ENCODE peak calls at places on chromosomes 16 and 17, in six cellular contexts. One of them, this sample, is unnamed.
A peak's percentile ranks its signal among the peaks of the same experiment; 100 is the strongest.

GRCh38 chr17:38751144-38751802 is 1.3 kb upstream of the PSMB3 start:
- DNase-seq in astrocyte of the spinal cord: peak; percentile 60
- DNase-seq in neuronal stem cell: peak; percentile 53
- DNase-seq in mucosa of descending colon: no peak
- DNase-seq in AG04450: no peak
- DNase-seq in dorsolateral prefrontal cortex: no peak
- DNase-seq in this sample: no peak

GRCh38 chr17:56933868-56934267 is 20.0 kb upstream of the TRIM25 start:
- DNase-seq in astrocyte of the spinal cord: no peak
- DNase-seq in neuronal stem cell: no peak
- DNase-seq in mucosa of descending colon: no peak
- DNase-seq in AG04450: no peak
- DNase-seq in dorsolateral prefrontal cortex: no peak
- DNase-seq in this sample: no peak

GRCh38 chr17:37131670-37132620 is 183.2 kb downstream of the AATF start:
- DNase-seq in astrocyte of the spinal cord: no peak
- DNase-seq in neuronal stem cell: no peak
- DNase-seq in mucosa of descending colon: no peak
- DNase-seq in AG04450: no peak
- DNase-seq in dorsolateral prefrontal cortex: no peak
- DNase-seq in this sample: no peak

GRCh38 chr17:81891303-81891552 is 158 bp downstream of the ALYREF start:
- DNase-seq in astrocyte of the spinal cord: no peak
- DNase-seq in neuronal stem cell: no peak
- DNase-seq in mucosa of descending colon: no peak
- DNase-seq in AG04450: no peak
- DNase-seq in dorsolateral prefrontal cortex: no peak
- DNase-seq in this sample: no peak

GRCh38 chr17:17751489-17751995 is 70.3 kb downstream of the RAI1 start:
- DNase-seq in astrocyte of the spinal cord: no peak
- DNase-seq in neuronal stem cell: no peak
- DNase-seq in mucosa of descending colon: no peak
- DNase-seq in AG04450: no peak
- DNase-seq in dorsolateral prefrontal cortex: no peak
- DNase-seq in this sample: no peak

GRCh38 chr16:10114411-10114810 is 67.8 kb downstream of the GRIN2A start:
- DNase-seq in astrocyte of the spinal cord: peak; percentile 31
- DNase-seq in neuronal stem cell: no peak
- DNase-seq in mucosa of descending colon: no peak
- DNase-seq in AG04450: no peak
- DNase-seq in dorsolateral prefrontal cortex: no peak
- DNase-seq in this sample: peak; percentile 23

GRCh38 chr17:49015924-49016774 is 19.0 kb downstream of the IGF2BP1 start:
- DNase-seq in astrocyte of the spinal cord: no peak
- DNase-seq in neuronal stem cell: no peak
- DNase-seq in mucosa of descending colon: no peak
- DNase-seq in AG04450: no peak
- DNase-seq in dorsolateral prefrontal cortex: no peak
- DNase-seq in this sample: no peak

GRCh38 chr16:31093132-31093703 is 1.4 kb downstream of the VKORC1 start:
- DNase-seq in astrocyte of the spinal cord: peak; percentile 32
- DNase-seq in neuronal stem cell: peak; percentile 33
- DNase-seq in mucosa of descending colon: no peak
- DNase-seq in AG04450: no peak
- DNase-seq in dorsolateral prefrontal cortex: no peak
- DNase-seq in this sample: no peak

GRCh38 chr17:7632492-7632894 is 2.6 kb downstream of the SHBG start:
- DNase-seq in astrocyte of the spinal cord: peak; percentile 39
- DNase-seq in neuronal stem cell: no peak
- DNase-seq in mucosa of descending colon: no peak
- DNase-seq in AG04450: no peak
- DNase-seq in dorsolateral prefrontal cortex: no peak
- DNase-seq in this sample: no peak

GRCh38 chr17:67525239-67526135 is 148.4 kb downstream of the PITPNC1 start:
- DNase-seq in astrocyte of the spinal cord: no peak
- DNase-seq in neuronal stem cell: no peak
- DNase-seq in mucosa of descending colon: no peak
- DNase-seq in AG04450: no peak
- DNase-seq in dorsolateral prefrontal cortex: no peak
- DNase-seq in this sample: no peak

GRCh38 chr16:50744911-50745310 is 3.0 kb downstream of the CYLD start:
- DNase-seq in astrocyte of the spinal cord: no peak
- DNase-seq in neuronal stem cell: no peak
- DNase-seq in mucosa of descending colon: no peak
- DNase-seq in AG04450: no peak
- DNase-seq in dorsolateral prefrontal cortex: no peak
- DNase-seq in this sample: no peak

GRCh38 chr16:50778284-50779163 is 36.6 kb downstream of the CYLD start:
- DNase-seq in astrocyte of the spinal cord: no peak
- DNase-seq in neuronal stem cell: no peak
- DNase-seq in mucosa of descending colon: no peak
- DNase-seq in AG04450: no peak
- DNase-seq in dorsolateral prefrontal cortex: no peak
- DNase-seq in this sample: no peak

GRCh38 chr16:75908718-75909117 is 182.4 kb upstream of the CPHXL start:
- DNase-seq in astrocyte of the spinal cord: no peak
- DNase-seq in neuronal stem cell: no peak
- DNase-seq in mucosa of descending colon: no peak
- DNase-seq in AG04450: no peak
- DNase-seq in dorsolateral prefrontal cortex: no peak
- DNase-seq in this sample: no peak

GRCh38 chr16:75911896-75912295 is 185.6 kb upstream of the CPHXL start:
- DNase-seq in astrocyte of the spinal cord: no peak
- DNase-seq in neuronal stem cell: no peak
- DNase-seq in mucosa of descending colon: no peak
- DNase-seq in AG04450: no peak
- DNase-seq in dorsolateral prefrontal cortex: no peak
- DNase-seq in this sample: no peak

GRCh38 chr16:75908301-75908700 is 182.0 kb upstream of the CPHXL start:
- DNase-seq in astrocyte of the spinal cord: no peak
- DNase-seq in neuronal stem cell: no peak
- DNase-seq in mucosa of descending colon: no peak
- DNase-seq in AG04450: no peak
- DNase-seq in dorsolateral prefrontal cortex: no peak
- DNase-seq in this sample: no peak

DNA sequence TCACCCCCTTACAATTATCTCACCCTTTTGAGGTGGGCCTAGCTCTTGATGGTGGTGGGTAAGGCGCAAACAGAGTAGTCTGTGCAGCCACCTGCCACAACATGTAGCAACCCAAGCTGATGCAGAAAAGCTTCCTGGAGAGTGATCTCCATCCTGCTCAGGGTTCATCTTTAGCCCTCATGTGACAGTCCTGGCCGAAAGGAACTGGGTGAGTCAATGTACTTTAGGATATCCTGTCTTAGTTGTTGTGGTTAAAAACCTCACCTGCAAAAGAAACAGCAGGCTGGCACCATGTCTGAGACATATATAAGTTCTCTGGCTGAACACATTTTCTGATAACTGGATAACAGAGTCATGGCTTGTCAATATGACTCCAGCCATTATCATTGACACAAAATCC is 183.5 kb upstream of the CPHXL start:
- DNase-seq in astrocyte of the spinal cord: no peak
- DNase-seq in neuronal stem cell: no peak
- DNase-seq in mucosa of descending colon: no peak
- DNase-seq in AG04450: no peak
- DNase-seq in dorsolateral prefrontal cortex: no peak
- DNase-seq in this sample: no peak
- H3K4me3 ChIP-seq in astrocyte of the spinal cord: no peak overlapping the region
- H3K4me3 ChIP-seq in neuronal stem cell: no peak overlapping the region
- H3K4me3 ChIP-seq in mucosa of descending colon: no peak overlapping the region
- H3K4me3 ChIP-seq in AG04450: no peak overlapping the region
- H3K4me3 ChIP-seq in dorsolateral prefrontal cortex: no peak overlapping the region
- H3K4me3 ChIP-seq in this sample: no peak overlapping the region

GRCh38 chr17:72466606-72467005 is 345.8 kb downstream of the SOX9 start:
- DNase-seq in astrocyte of the spinal cord: no peak
- DNase-seq in neuronal stem cell: no peak
- DNase-seq in mucosa of descending colon: no peak
- DNase-seq in AG04450: no peak
- DNase-seq in dorsolateral prefrontal cortex: no peak
- DNase-seq in this sample: no peak

GRCh38 chr17:72470338-72471133 is 349.7 kb downstream of the SOX9 start:
- DNase-seq in astrocyte of the spinal cord: no peak
- DNase-seq in neuronal stem cell: no peak
- DNase-seq in mucosa of descending colon: no peak
- DNase-seq in AG04450: no peak
- DNase-seq in dorsolateral prefrontal cortex: no peak
- DNase-seq in this sample: no peak

GRCh38 chr17:72465191-72466024 is 344.6 kb downstream of the SOX9 start:
- DNase-seq in astrocyte of the spinal cord: peak; percentile 87
- DNase-seq in neuronal stem cell: no peak
- DNase-seq in mucosa of descending colon: peak; percentile 73
- DNase-seq in AG04450: peak; percentile 54
- DNase-seq in dorsolateral prefrontal cortex: no peak
- DNase-seq in this sample: peak; percentile 96

GRCh38 chr17:72466199-72466598 is 345.4 kb downstream of the SOX9 start:
- DNase-seq in astrocyte of the spinal cord: peak; percentile 68
- DNase-seq in neuronal stem cell: no peak
- DNase-seq in mucosa of descending colon: no peak
- DNase-seq in AG04450: no peak
- DNase-seq in dorsolateral prefrontal cortex: no peak
- DNase-seq in this sample: peak; percentile 90

GRCh38 chr17:72467841-72468653 is 347.2 kb downstream of the SOX9 start:
- DNase-seq in astrocyte of the spinal cord: no peak
- DNase-seq in neuronal stem cell: no peak
- DNase-seq in mucosa of descending colon: peak; percentile 83
- DNase-seq in AG04450: no peak
- DNase-seq in dorsolateral prefrontal cortex: no peak
- DNase-seq in this sample: no peak
- H3K4me3 ChIP-seq in astrocyte of the spinal cord: no peak overlapping the region
- H3K4me3 ChIP-seq in neuronal stem cell: no peak overlapping the region
- H3K4me3 ChIP-seq in mucosa of descending colon: no peak overlapping the region
- H3K4me3 ChIP-seq in AG04450: no peak overlapping the region
- H3K4me3 ChIP-seq in dorsolateral prefrontal cortex: no peak overlapping the region
- H3K4me3 ChIP-seq in this sample: no peak overlapping the region

GRCh38 chr16:72561-73537 is at the start of gene RHBDF1:
- DNase-seq in astrocyte of the spinal cord: no peak
- DNase-seq in neuronal stem cell: peak; percentile 66
- DNase-seq in mucosa of descending colon: peak; percentile 82
- DNase-seq in AG04450: no peak
- DNase-seq in dorsolateral prefrontal cortex: no peak
- DNase-seq in this sample: no peak
- H3K4me3 ChIP-seq in astrocyte of the spinal cord: peak within 1 kb of the TSS; percentile 65
- H3K4me3 ChIP-seq in neuronal stem cell: peak within 1 kb of the TSS; percentile 70
- H3K4me3 ChIP-seq in mucosa of descending colon: peak within 1 kb of the TSS; percentile 33
- H3K4me3 ChIP-seq in AG04450: peak within 1 kb of the TSS; percentile 89
- H3K4me3 ChIP-seq in dorsolateral prefrontal cortex: peak within 1 kb of the TSS; percentile 65
- H3K4me3 ChIP-seq in this sample: peak within 1 kb of the TSS; percentile 58

GRCh38 chr17:15303851-15304250 is 37.5 kb downstream of the TEKT3 start:
- DNase-seq in astrocyte of the spinal cord: no peak
- DNase-seq in neuronal stem cell: no peak
- DNase-seq in mucosa of descending colon: no peak
- DNase-seq in AG04450: no peak
- DNase-seq in dorsolateral prefrontal cortex: no peak
- DNase-seq in this sample: no peak

GRCh38 chr17:15307686-15308085 is 33.7 kb downstream of the TEKT3 start:
- DNase-seq in astrocyte of the spinal cord: no peak
- DNase-seq in neuronal stem cell: no peak
- DNase-seq in mucosa of descending colon: no peak
- DNase-seq in AG04450: peak; percentile 89
- DNase-seq in dorsolateral prefrontal cortex: no peak
- DNase-seq in this sample: no peak

GRCh38 chr17:15308758-15309157 is 32.6 kb downstream of the TEKT3 start:
- DNase-seq in astrocyte of the spinal cord: no peak
- DNase-seq in neuronal stem cell: no peak
- DNase-seq in mucosa of descending colon: no peak
- DNase-seq in AG04450: no peak
- DNase-seq in dorsolateral prefrontal cortex: no peak
- DNase-seq in this sample: no peak

GRCh38 chr17:15309236-15309635 is 32.2 kb downstream of the TEKT3 start:
- DNase-seq in astrocyte of the spinal cord: no peak
- DNase-seq in neuronal stem cell: no peak
- DNase-seq in mucosa of descending colon: no peak
- DNase-seq in AG04450: no peak
- DNase-seq in dorsolateral prefrontal cortex: no peak
- DNase-seq in this sample: no peak

GRCh38 chr17:15306406-15306970 is 34.9 kb downstream of the TEKT3 start:
- DNase-seq in astrocyte of the spinal cord: no peak
- DNase-seq in neuronal stem cell: no peak
- DNase-seq in mucosa of descending colon: no peak
- DNase-seq in AG04450: no peak
- DNase-seq in dorsolateral prefrontal cortex: no peak
- DNase-seq in this sample: no peak
- H3K4me3 ChIP-seq in astrocyte of the spinal cord: no peak overlapping the region
- H3K4me3 ChIP-seq in neuronal stem cell: no peak overlapping the region
- H3K4me3 ChIP-seq in mucosa of descending colon: no peak overlapping the region
- H3K4me3 ChIP-seq in AG04450: peak overlapping the region; percentile 11
- H3K4me3 ChIP-seq in dorsolateral prefrontal cortex: peak overlapping the region; percentile 30
- H3K4me3 ChIP-seq in this sample: no peak overlapping the region

DNA sequence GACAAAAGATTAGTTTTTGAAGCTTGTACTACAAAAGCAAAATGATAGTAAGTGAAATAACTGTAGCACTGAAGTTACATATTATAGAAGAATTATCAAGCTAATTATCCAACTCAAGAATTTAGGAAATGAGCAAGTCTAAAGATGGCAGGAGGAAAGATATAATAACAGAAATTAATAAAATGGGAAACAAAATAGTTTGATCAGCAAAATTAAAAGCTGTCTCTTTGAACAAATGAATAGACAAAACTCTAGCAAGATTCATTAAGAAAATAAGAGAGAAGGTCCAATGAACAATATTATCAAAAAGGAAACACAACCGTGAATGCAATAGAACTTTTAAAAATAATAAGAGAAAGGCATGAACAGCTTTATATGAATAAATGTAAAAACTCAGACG is 224.3 kb upstream of the IRX5 start:
- DNase-seq in astrocyte of the spinal cord: no peak
- DNase-seq in neuronal stem cell: no peak
- DNase-seq in mucosa of descending colon: no peak
- DNase-seq in AG04450: no peak
- DNase-seq in dorsolateral prefrontal cortex: no peak
- DNase-seq in this sample: no peak
- H3K4me3 ChIP-seq in astrocyte of the spinal cord: no peak overlapping the region
- H3K4me3 ChIP-seq in neuronal stem cell: no peak overlapping the region
- H3K4me3 ChIP-seq in mucosa of descending colon: no peak overlapping the region
- H3K4me3 ChIP-seq in AG04450: no peak overlapping the region
- H3K4me3 ChIP-seq in dorsolateral prefrontal cortex: no peak overlapping the region
- H3K4me3 ChIP-seq in this sample: no peak overlapping the region